ENCODE peak calls at places on chromosomes 3 and 15, in six cellular contexts. One of them, this sample, is unnamed.

GRCh38 chr3:116242825-116243224 is 202.5 kb downstream of the LSAMP start:
- DNase-seq in neural crest cell: no peak
- DNase-seq in astrocyte: no peak
- DNase-seq in stimulated activated CD4-positive, alpha-beta T cell treated with anti-CD3 and anti-CD28 coated beads, TNF-alpha, amount 100 ng/mL, for 1 hour: no peak
- DNase-seq in activated naive CD4-positive, alpha-beta T cell treated with Interleukin-2 at 50 U/mL for 16 hours: no peak
- DNase-seq in T-helper 2 cell treated with Interferon-gamma antibody and Interleukin-4, amounts not matched to agents 5 μg/mL and 100 μg/mL, for 36 hours: no peak
- DNase-seq in this sample: no peak

GRCh38 chr3:58150800-58151199 is 60.0 kb downstream of the DNASE1L3 start:
- DNase-seq in T-helper 2 cell treated with Interferon-gamma antibody and Interleukin-4, amounts not matched to agents 5 μg/mL and 100 μg/mL, for 36 hours: no peak
- DNase-seq in stimulated activated CD4-positive, alpha-beta T cell treated with anti-CD3 and anti-CD28 coated beads, TNF-alpha, amount 100 ng/mL, for 1 hour: no peak
- DNase-seq in astrocyte: peak
- DNase-seq in neural crest cell: no peak
- DNase-seq in activated naive CD4-positive, alpha-beta T cell treated with Interleukin-2 at 50 U/mL for 16 hours: no peak
- DNase-seq in this sample: no peak

GRCh38 chr3:76965122-76965725 is 74.7 kb upstream of the ROBO2 start:
- DNase-seq in activated naive CD4-positive, alpha-beta T cell treated with Interleukin-2 at 50 U/mL for 16 hours: no peak
- DNase-seq in astrocyte: no peak
- DNase-seq in stimulated activated CD4-positive, alpha-beta T cell treated with anti-CD3 and anti-CD28 coated beads, TNF-alpha, amount 100 ng/mL, for 1 hour: no peak
- DNase-seq in neural crest cell: no peak
- DNase-seq in T-helper 2 cell treated with Interferon-gamma antibody and Interleukin-4, amounts not matched to agents 5 μg/mL and 100 μg/mL, for 36 hours: no peak
- DNase-seq in this sample: no peak

GRCh38 chr3:39809995-39810595 is 686 bp downstream of the MYRIP start:
- DNase-seq in astrocyte: no peak
- DNase-seq in neural crest cell: no peak
- DNase-seq in stimulated activated CD4-positive, alpha-beta T cell treated with anti-CD3 and anti-CD28 coated beads, TNF-alpha, amount 100 ng/mL, for 1 hour: no peak
- DNase-seq in activated naive CD4-positive, alpha-beta T cell treated with Interleukin-2 at 50 U/mL for 16 hours: no peak
- DNase-seq in T-helper 2 cell treated with Interferon-gamma antibody and Interleukin-4, amounts not matched to agents 5 μg/mL and 100 μg/mL, for 36 hours: no peak
- DNase-seq in this sample: no peak

GRCh38 chr3:11272913-11273574 is 847 bp downstream of the ATG7 start:
- DNase-seq in neural crest cell: no peak
- DNase-seq in stimulated activated CD4-positive, alpha-beta T cell treated with anti-CD3 and anti-CD28 coated beads, TNF-alpha, amount 100 ng/mL, for 1 hour: no peak
- DNase-seq in activated naive CD4-positive, alpha-beta T cell treated with Interleukin-2 at 50 U/mL for 16 hours: no peak
- DNase-seq in astrocyte: no peak
- DNase-seq in T-helper 2 cell treated with Interferon-gamma antibody and Interleukin-4, amounts not matched to agents 5 μg/mL and 100 μg/mL, for 36 hours: no peak
- DNase-seq in this sample: no peak

GRCh38 chr3:14439501-14440167 is 37.2 kb downstream of the SLC6A6 start:
- DNase-seq in T-helper 2 cell treated with Interferon-gamma antibody and Interleukin-4, amounts not matched to agents 5 μg/mL and 100 μg/mL, for 36 hours: no peak
- DNase-seq in stimulated activated CD4-positive, alpha-beta T cell treated with anti-CD3 and anti-CD28 coated beads, TNF-alpha, amount 100 ng/mL, for 1 hour: no peak
- DNase-seq in activated naive CD4-positive, alpha-beta T cell treated with Interleukin-2 at 50 U/mL for 16 hours: no peak
- DNase-seq in neural crest cell: no peak
- DNase-seq in astrocyte: no peak
- DNase-seq in this sample: no peak

GRCh38 chr3:81581966-81582599 is 179.4 kb downstream of the GBE1 start:
- DNase-seq in astrocyte: peak
- DNase-seq in stimulated activated CD4-positive, alpha-beta T cell treated with anti-CD3 and anti-CD28 coated beads, TNF-alpha, amount 100 ng/mL, for 1 hour: no peak
- DNase-seq in T-helper 2 cell treated with Interferon-gamma antibody and Interleukin-4, amounts not matched to agents 5 μg/mL and 100 μg/mL, for 36 hours: no peak
- DNase-seq in neural crest cell: peak
- DNase-seq in activated naive CD4-positive, alpha-beta T cell treated with Interleukin-2 at 50 U/mL for 16 hours: no peak
- DNase-seq in this sample: peak

GRCh38 chr15:72342385-72342784 is 22.4 kb upstream of the CELF6 start:
- DNase-seq in neural crest cell: no peak
- DNase-seq in astrocyte: no peak
- DNase-seq in T-helper 2 cell treated with Interferon-gamma antibody and Interleukin-4, amounts not matched to agents 5 μg/mL and 100 μg/mL, for 36 hours: no peak
- DNase-seq in activated naive CD4-positive, alpha-beta T cell treated with Interleukin-2 at 50 U/mL for 16 hours: peak
- DNase-seq in stimulated activated CD4-positive, alpha-beta T cell treated with anti-CD3 and anti-CD28 coated beads, TNF-alpha, amount 100 ng/mL, for 1 hour: peak
- DNase-seq in this sample: peak

GRCh38 chr3:121894191-121894990 is at the start of gene SLC15A2:
- DNase-seq in activated naive CD4-positive, alpha-beta T cell treated with Interleukin-2 at 50 U/mL for 16 hours: no peak
- DNase-seq in neural crest cell: no peak
- DNase-seq in astrocyte: peak
- DNase-seq in T-helper 2 cell treated with Interferon-gamma antibody and Interleukin-4, amounts not matched to agents 5 μg/mL and 100 μg/mL, for 36 hours: no peak
- DNase-seq in stimulated activated CD4-positive, alpha-beta T cell treated with anti-CD3 and anti-CD28 coated beads, TNF-alpha, amount 100 ng/mL, for 1 hour: no peak
- DNase-seq in this sample: no peak

This sample was measured in activated CD8-positive, alpha-beta memory T cell treated with anti-CD3 and anti-CD28 coated beads, Interleukin-2, amount 10 ng/mL, durations not matched to agents 7 days and 5 days.